ENCODE peak calls at places on chromosomes 11 and 22, in five cellular contexts. T is Caco-2; D is NCI-H748 treated with DMSO at 0.1 percent for 48 hours; B is activated naive CD8-positive, alpha-beta T cell treated with anti-CD3 and anti-CD28 coated beads, Interleukin-2, amount 50 U/mL, for 16 hours; A is HTR-8/SVneo. X is an unnamed sample.

GRCh38 chr11:48172818-48173609 is 43.6 kb upstream of the OR4B1 start:
- DNase-seq in B (peak), T (peak), A (peak), D (peak), X (peak)

GRCh38 chr11:12079726-12080556 is 30.4 kb upstream of the MICAL2 start:
- DNase-seq in A (peak), T (peak), D (no peak), B (no peak), X (peak)

GRCh38 chr22:33380789-33381530 is 322.8 kb upstream of the SYN3 start:
- DNase-seq in D (no peak), B (no peak), T (no peak), A (no peak), X (peak)

GRCh38 chr11:110455718-110456117 is 26.0 kb downstream of the FDX1 start:
- DNase-seq in D (no peak), A (no peak), T (no peak), B (no peak), X (no peak)

GRCh38 chr11:61362542-61362875 is 335 bp downstream of the TMEM138 start:
- DNase-seq in A (peak), B (no peak), D (peak), T (peak), X (no peak)

GRCh38 chr11:76752321-76753175 is 30.6 kb upstream of the TSKU start:
- DNase-seq in A (no peak), B (no peak), D (no peak), T (no peak), X (peak)

GRCh38 chr11:128518493-128519207 is 68.7 kb downstream of the ETS1 start:
- DNase-seq in T (no peak), D (no peak), B (no peak), A (no peak), X (no peak)

GRCh38 chr11:36436589-36436988 is 73.5 kb downstream of the TRAF6 start:
- DNase-seq in T (no peak), D (no peak), B (no peak), A (no peak), X (no peak)

GRCh38 chr22:40638261-40638660 is 1.7 kb upstream of the MRTFA start:
- DNase-seq in A (no peak), B (no peak), T (no peak), D (no peak), X (no peak)

GRCh38 chr22:19825904-19826618 is 28.6 kb downstream of the GNB1L start:
- DNase-seq in D (no peak), B (no peak), T (no peak), A (no peak), X (no peak)

GRCh38 chr11:66070604-66071325 is 693 bp downstream of the PACS1 start:
- DNase-seq in T (peak), D (no peak), A (no peak), B (no peak), X (no peak)

GRCh38 chr11:116059909-116060308 is 555.7 kb upstream of the CADM1 start:
- DNase-seq in T (no peak), A (no peak), B (no peak), D (no peak), X (no peak)

GRCh38 chr11:14793546-14793945 is 98.5 kb downstream of the CYP2R1 start:
- DNase-seq in T (no peak), A (no peak), B (no peak), D (no peak), X (no peak)

GRCh38 chr11:34650528-34650927 is 29.6 kb downstream of the EHF start:
- DNase-seq in D (no peak), A (no peak), T (no peak), B (peak), X (no peak)

GRCh38 chr22:43600265-43600664 is 188.5 kb downstream of the MPPED1 start:
- DNase-seq in A (no peak), B (no peak), T (no peak), D (no peak), X (no peak)

GRCh38 chr11:117226388-117227385 is 5.2 kb downstream of the PCSK7 start:
- DNase-seq in A (peak), T (peak), D (peak), B (no peak), X (peak)

GRCh38 chr11:12599408-12600143 is 74.6 kb upstream of the TEAD1 start:
- DNase-seq in A (peak), B (peak), D (peak), T (peak), X (no peak)

GRCh38 chr11:17972987-17973386 is 39.9 kb downstream of the SERGEF start:
- DNase-seq in D (peak), B (no peak), T (peak), A (peak), X (peak)

GRCh38 chr11:844693-845644 is 2.3 kb downstream of the TSPAN4 start:
- DNase-seq in T (peak), D (no peak), A (peak), B (no peak), X (peak)

X was measured in A172.